ENCODE peak calls at places on chromosomes 2 and 18, in six cellular contexts. J is HEK293T, Q is WTC11, C is HCT116, G is GM12878, M is H1. A is an unnamed sample.

GRCh38 chr2:113872201-113872600 is 17.7 kb upstream of the ACTR3 start:
- DNase-seq in J (no peak), Q (no peak), C (no peak), G (no peak), M (no peak), A (no peak)

GRCh38 chr2:95348609-95349567 is 51.7 kb downstream of the KCNIP3 start:
- DNase-seq in J (no peak), Q (no peak), C (no peak), G (no peak), M (peak; percentile 36), A (no peak)

GRCh38 chr18:61589724-61590065 is 256.5 kb downstream of the CDH20 start:
- DNase-seq in J (no peak), Q (no peak), C (no peak), G (no peak), M (no peak), A (no peak)

GRCh38 chr2:164281896-164282295 is 339.4 kb downstream of the GRB14 start:
- DNase-seq in J (no peak), Q (no peak), C (no peak), G (no peak), M (no peak), A (no peak)

GRCh38 chr2:96157649-96158553 is 12.7 kb upstream of the DUSP2 start:
- DNase-seq in J (no peak), Q (no peak), C (no peak), G (peak; percentile 76), M (no peak), A (peak; percentile 77)

GRCh38 chr2:237515621-237516275 is 28.7 kb downstream of the MLPH start:
- DNase-seq in J (no peak), Q (no peak), C (no peak), G (no peak), M (no peak), A (no peak)

GRCh38 chr2:159562248-159562647 is 54.1 kb downstream of the BAZ2B start:
- DNase-seq in J (no peak), Q (no peak), C (no peak), G (no peak), M (no peak), A (no peak)

GRCh38 chr2:170818294-170819104 is 1.8 kb downstream of the GAD1 start:
- DNase-seq in J (no peak), Q (peak; percentile 61), C (no peak), G (no peak), M (peak; percentile 78), A (no peak)

GRCh38 chr2:128473175-128474013 is 154.7 kb upstream of the HS6ST1 start:
- DNase-seq in J (no peak), Q (no peak), C (no peak), G (peak; percentile 41), M (peak; percentile 46), A (no peak)

GRCh38 chr2:38665854-38666577 is at the start of gene GALM:
- DNase-seq in J (peak; percentile 90), Q (peak; percentile 87), C (peak; percentile 92), G (no peak), M (peak; percentile 81), A (peak; percentile 84)

GRCh38 chr2:20647764-20648164 is 3.1 kb downstream of the HS1BP3 start:
- DNase-seq in J (no peak), Q (no peak), C (no peak), G (no peak), M (no peak), A (no peak)

GRCh38 chr2:15797231-15797945 is 143.0 kb upstream of the MYCN start:
- DNase-seq in J (peak; percentile 13), Q (peak; percentile 72), C (no peak), G (no peak), M (peak; percentile 76), A (no peak)

GRCh38 chr2:203758841-203759691 is 52.6 kb downstream of the CD28 start:
- DNase-seq in J (no peak), Q (no peak), C (no peak), G (no peak), M (no peak), A (no peak)

GRCh38 chr2:89833780-89834117 is 1142.3 kb downstream of the RPIA start:
- DNase-seq in J (no peak), Q (no peak), C (no peak), G (no peak), M (no peak), A (no peak)

GRCh38 chr2:218271487-218271797 is 1.1 kb downstream of the PNKD start:
- DNase-seq in J (no peak), Q (no peak), C (no peak), G (no peak), M (no peak), A (no peak)

GRCh38 chr2:22907330-22907729 is 477.6 kb upstream of the KLHL29 start:
- DNase-seq in J (no peak), Q (no peak), C (no peak), G (no peak), M (no peak), A (no peak)

GRCh38 chr2:22903616-22904015 is 481.4 kb upstream of the KLHL29 start:
- DNase-seq in J (no peak), Q (no peak), C (no peak), G (no peak), M (no peak), A (no peak)

GRCh38 chr2:22901471-22901870 is 483.5 kb upstream of the KLHL29 start:
- DNase-seq in J (no peak), Q (no peak), C (no peak), G (no peak), M (no peak), A (no peak)

GRCh38 chr2:22902662-22903165 is 482.3 kb upstream of the KLHL29 start:
- DNase-seq in J (no peak), Q (no peak), C (no peak), G (no peak), M (no peak), A (no peak)

GRCh38 chr2:22904126-22904684 is 480.8 kb upstream of the KLHL29 start:
- DNase-seq in J (peak; percentile 46), Q (peak; percentile 78), C (no peak), G (no peak), M (peak; percentile 84), A (peak; percentile 27)
- TF ChIP-seq SP1 in J (no peak), Q (no peak), C (no peak), G (no peak), M (no peak), A (no peak)

DNA sequence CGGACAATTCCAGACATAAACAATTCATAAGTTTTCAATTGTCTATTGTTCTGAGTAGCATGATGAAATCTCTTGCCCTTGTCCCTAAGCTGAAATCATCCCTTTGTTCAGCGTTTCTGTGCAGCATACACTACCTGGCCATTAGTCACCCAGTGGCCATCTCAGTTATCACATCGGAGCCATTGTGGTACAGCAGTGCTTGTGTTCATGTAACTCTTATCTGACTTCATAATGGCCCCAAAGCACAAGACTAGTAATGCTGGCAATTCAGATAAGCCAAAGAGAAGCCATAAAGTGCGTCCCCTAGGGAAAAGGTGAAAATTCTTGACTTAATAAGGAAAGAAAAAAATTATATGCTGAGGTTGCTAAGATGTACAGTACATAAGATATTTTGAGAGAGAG is 127.2 kb downstream of the FHOD3 start:
- DNase-seq in J (peak; percentile 51), Q (no peak), C (peak; percentile 29), G (no peak), M (no peak), A (peak; percentile 46)
- TF ChIP-seq SP1 in J (no peak), Q (no peak), C (no peak), G (no peak), M (no peak), A (no peak)

GRCh38 chr2:85420743-85421705 is 2.5 kb downstream of the SH2D6 start:
- DNase-seq in J (peak; percentile 88), Q (peak; percentile 95), C (no peak), G (no peak), M (peak; percentile 100), A (peak; percentile 88)
- TF ChIP-seq SP1 in J (no peak), Q (peak; percentile 72), C (no peak), G (peak; percentile 56), M (peak; percentile 10), A (peak; percentile 76)

DNA sequence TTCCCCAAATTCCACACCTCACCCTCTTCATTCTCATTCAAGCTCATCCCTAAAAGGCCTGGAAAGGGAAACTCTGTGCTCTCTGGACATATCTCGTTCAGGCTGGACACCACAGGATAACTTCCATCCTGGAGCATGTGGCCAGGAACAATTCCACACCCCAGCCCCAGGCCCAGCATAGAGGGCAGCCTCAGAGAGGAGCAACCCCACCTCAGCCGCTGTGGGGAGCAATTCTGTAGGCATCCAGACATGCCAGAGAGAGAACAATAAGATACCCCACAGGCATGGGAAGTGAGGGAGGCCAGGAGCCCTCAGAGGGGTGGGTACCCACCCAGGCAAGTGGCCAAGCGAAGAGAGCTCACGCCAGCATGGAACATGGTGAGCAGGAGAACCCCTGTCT is 143.4 kb downstream of the GFPT1 start:
- DNase-seq in J (no peak), Q (no peak), C (no peak), G (no peak), M (no peak), A (no peak)
- TF ChIP-seq SP1 in J (no peak), Q (no peak), C (no peak), G (no peak), M (no peak), A (no peak)

GRCh38 chr18:12638634-12639124 is 19.2 kb downstream of the SPIRE1 start:
- DNase-seq in J (no peak), Q (no peak), C (no peak), G (no peak), M (no peak), A (no peak)

GRCh38 chr18:12640881-12641200 is 17.1 kb downstream of the SPIRE1 start:
- DNase-seq in J (no peak), Q (no peak), C (no peak), G (no peak), M (peak; percentile 46), A (no peak)

GRCh38 chr18:12637393-12637792 is 20.5 kb downstream of the SPIRE1 start:
- DNase-seq in J (no peak), Q (no peak), C (no peak), G (no peak), M (no peak), A (no peak)

GRCh38 chr18:12639990-12640880 is 17.7 kb downstream of the SPIRE1 start:
- DNase-seq in J (no peak), Q (no peak), C (no peak), G (no peak), M (no peak), A (peak; percentile 29)

DNA sequence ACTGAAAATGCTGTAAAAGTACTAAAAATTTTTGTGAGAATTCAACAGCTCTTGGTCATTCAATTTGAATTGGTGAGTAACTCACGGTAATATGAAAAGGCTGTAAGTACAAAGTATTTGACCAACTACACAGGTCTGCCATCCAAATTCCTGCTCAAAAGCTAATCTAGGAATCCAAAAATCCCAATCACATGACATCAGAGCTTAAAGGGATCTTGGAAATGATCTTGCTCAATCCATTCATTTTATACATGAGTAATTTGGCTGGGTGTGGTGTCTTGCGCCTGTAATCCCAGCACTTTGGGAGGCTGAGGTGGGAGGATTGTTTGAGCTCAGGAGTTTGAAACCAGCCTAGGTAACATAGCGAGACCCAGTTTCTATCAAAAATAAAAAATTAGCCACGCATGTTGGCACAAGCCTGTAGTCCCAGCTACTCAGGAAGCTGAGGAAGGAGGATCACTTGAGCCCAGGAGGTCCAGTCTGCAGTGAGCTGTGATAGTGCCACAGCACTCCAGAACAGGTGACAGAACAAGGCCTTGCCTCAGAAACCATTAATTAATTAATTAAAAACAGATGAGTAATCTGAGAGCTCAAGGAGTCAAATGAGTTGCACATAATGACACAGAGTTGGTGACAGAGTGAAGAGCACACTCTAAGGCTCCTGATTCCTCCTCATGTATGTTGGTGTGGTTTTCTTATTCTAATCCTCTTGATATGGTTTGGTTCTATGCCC is 19.8 kb downstream of the SPIRE1 start:
- DNase-seq in J (no peak), Q (no peak), C (no peak), G (no peak), M (no peak), A (no peak)
- TF ChIP-seq SP1 in J (no peak), Q (no peak), C (no peak), G (no peak), M (no peak), A (no peak)

A was measured in K562.